ENCODE peak calls at places on chromosome 19, in four cellular contexts. One of them, this sample, is unnamed.

GRCh38 chr19:14475251-14476073 is at the start of gene PTGER1:
- DNase-seq in upper lobe of left lung: no peak
- DNase-seq in ovary: no peak
- DNase-seq in fibroblast of the aortic adventitia: peak
- DNase-seq in this sample: peak

GRCh38 chr19:1408300-1409203 is 1.2 kb downstream of the DAZAP1 start:
- DNase-seq in fibroblast of the aortic adventitia: peak
- DNase-seq in ovary: no peak
- DNase-seq in upper lobe of left lung: peak
- DNase-seq in this sample: peak

GRCh38 chr19:45767410-45767880 is 1.6 kb downstream of the SIX5 start:
- DNase-seq in ovary: peak
- DNase-seq in fibroblast of the aortic adventitia: peak
- DNase-seq in upper lobe of left lung: peak
- DNase-seq in this sample: no peak

GRCh38 chr19:46271488-46272197 is 25.2 kb upstream of the HIF3A start:
- DNase-seq in upper lobe of left lung: no peak
- DNase-seq in ovary: no peak
- DNase-seq in fibroblast of the aortic adventitia: peak
- DNase-seq in this sample: no peak

GRCh38 chr19:53908106-53908932 is 759 bp upstream of the CACNG7 start:
- DNase-seq in fibroblast of the aortic adventitia: peak
- DNase-seq in upper lobe of left lung: peak
- DNase-seq in ovary: peak
- DNase-seq in this sample: no peak

GRCh38 chr19:38149597-38149996 is 74.4 kb downstream of the DPF1 start:
- DNase-seq in fibroblast of the aortic adventitia: no peak
- DNase-seq in upper lobe of left lung: no peak
- DNase-seq in ovary: no peak
- DNase-seq in this sample: no peak

GRCh38 chr19:48963371-48964204 is 1.5 kb upstream of the FTL start:
- DNase-seq in fibroblast of the aortic adventitia: peak
- DNase-seq in ovary: peak
- DNase-seq in upper lobe of left lung: peak
- DNase-seq in this sample: peak

GRCh38 chr19:41998246-41999020 is 4.4 kb upstream of the ATP1A3 start:
- DNase-seq in upper lobe of left lung: peak
- DNase-seq in ovary: no peak
- DNase-seq in fibroblast of the aortic adventitia: peak
- DNase-seq in this sample: no peak

GRCh38 chr19:45152504-45153338 is 8.1 kb downstream of the NKPD1 start:
- DNase-seq in fibroblast of the aortic adventitia: peak
- DNase-seq in upper lobe of left lung: peak
- DNase-seq in ovary: peak
- DNase-seq in this sample: peak

GRCh38 chr19:16874250-16874977 is 14.4 kb upstream of the F2RL3 start:
- DNase-seq in fibroblast of the aortic adventitia: no peak
- DNase-seq in upper lobe of left lung: no peak
- DNase-seq in ovary: no peak
- DNase-seq in this sample: no peak

GRCh38 chr19:46367434-46367833 is 20.5 kb downstream of the PPP5C start:
- DNase-seq in ovary: no peak
- DNase-seq in fibroblast of the aortic adventitia: no peak
- DNase-seq in upper lobe of left lung: no peak
- DNase-seq in this sample: no peak

GRCh38 chr19:6694147-6694815 is 24.3 kb upstream of the TNFSF14 start:
- DNase-seq in fibroblast of the aortic adventitia: no peak
- DNase-seq in upper lobe of left lung: no peak
- DNase-seq in ovary: no peak
- DNase-seq in this sample: no peak

GRCh38 chr19:13040916-13041292 is 45.6 kb downstream of the NFIX start:
- DNase-seq in fibroblast of the aortic adventitia: no peak
- DNase-seq in ovary: no peak
- DNase-seq in upper lobe of left lung: peak
- DNase-seq in this sample: no peak

GRCh38 chr19:944171-944567 is 18.3 kb downstream of the ARID3A start:
- DNase-seq in fibroblast of the aortic adventitia: peak
- DNase-seq in ovary: peak
- DNase-seq in upper lobe of left lung: no peak
- DNase-seq in this sample: no peak

GRCh38 chr19:33441277-33441699 is 67.8 kb downstream of the CEBPG start:
- DNase-seq in fibroblast of the aortic adventitia: no peak
- DNase-seq in upper lobe of left lung: no peak
- DNase-seq in ovary: no peak
- DNase-seq in this sample: no peak

GRCh38 chr19:50713556-50714236 is 5.9 kb downstream of the SHANK1 start:
- DNase-seq in ovary: no peak
- DNase-seq in upper lobe of left lung: no peak
- DNase-seq in fibroblast of the aortic adventitia: no peak
- DNase-seq in this sample: no peak

GRCh38 chr19:10876459-10877240 is 5.3 kb downstream of the CARM1 start:
- DNase-seq in fibroblast of the aortic adventitia: no peak
- DNase-seq in upper lobe of left lung: no peak
- DNase-seq in ovary: no peak
- DNase-seq in this sample: no peak

GRCh38 chr19:12954150-12954962 is 2.7 kb downstream of the GADD45GIP1 start:
- DNase-seq in upper lobe of left lung: no peak
- DNase-seq in fibroblast of the aortic adventitia: no peak
- DNase-seq in ovary: no peak
- DNase-seq in this sample: no peak

GRCh38 chr19:54949412-54949811 is 2.1 kb upstream of the NLRP7 start:
- DNase-seq in upper lobe of left lung: no peak
- DNase-seq in ovary: no peak
- DNase-seq in fibroblast of the aortic adventitia: no peak
- DNase-seq in this sample: no peak

GRCh38 chr19:5154129-5154798 is 185.4 kb downstream of the KDM4B start:
- DNase-seq in ovary: no peak
- DNase-seq in upper lobe of left lung: no peak
- DNase-seq in fibroblast of the aortic adventitia: no peak
- DNase-seq in this sample: no peak

GRCh38 chr19:42285546-42285945 is 16.4 kb upstream of the PRR19 start:
- DNase-seq in fibroblast of the aortic adventitia: no peak
- DNase-seq in ovary: no peak
- DNase-seq in upper lobe of left lung: no peak
- DNase-seq in this sample: no peak

GRCh38 chr19:41657157-41657556 is 30.3 kb upstream of the CEACAM4 start:
- DNase-seq in fibroblast of the aortic adventitia: no peak
- DNase-seq in ovary: no peak
- DNase-seq in upper lobe of left lung: peak
- DNase-seq in this sample: peak

GRCh38 chr19:29495971-29496441 is 29.8 kb upstream of the VSTM2B start:
- DNase-seq in fibroblast of the aortic adventitia: no peak
- DNase-seq in upper lobe of left lung: peak
- DNase-seq in ovary: no peak
- DNase-seq in this sample: peak

GRCh38 chr19:45442927-45443461 is 19.3 kb upstream of the ERCC1 start:
- DNase-seq in fibroblast of the aortic adventitia: peak
- DNase-seq in upper lobe of left lung: peak
- DNase-seq in ovary: no peak
- DNase-seq in this sample: peak

GRCh38 chr19:9953802-9954542 is 17.7 kb upstream of the OLFM2 start:
- DNase-seq in ovary: no peak
- DNase-seq in upper lobe of left lung: no peak
- DNase-seq in fibroblast of the aortic adventitia: no peak
- DNase-seq in this sample: no peak

GRCh38 chr19:51139299-51140018 is 2.6 kb upstream of the SIGLEC7 start:
- DNase-seq in ovary: no peak
- DNase-seq in fibroblast of the aortic adventitia: no peak
- DNase-seq in upper lobe of left lung: peak
- DNase-seq in this sample: no peak

GRCh38 chr19:41552558-41552957 is 23.4 kb upstream of the CEACAM21 start:
- DNase-seq in ovary: no peak
- DNase-seq in upper lobe of left lung: no peak
- DNase-seq in fibroblast of the aortic adventitia: no peak
- DNase-seq in this sample: no peak

GRCh38 chr19:58361900-58362271 is 665 bp downstream of the ZNF497 start:
- DNase-seq in upper lobe of left lung: peak
- DNase-seq in ovary: no peak
- DNase-seq in fibroblast of the aortic adventitia: no peak
- DNase-seq in this sample: no peak

GRCh38 chr19:49335784-49336481 is 727 bp downstream of the CD37 start:
- DNase-seq in upper lobe of left lung: no peak
- DNase-seq in ovary: no peak
- DNase-seq in fibroblast of the aortic adventitia: no peak
- DNase-seq in this sample: no peak

GRCh38 chr19:45765365-45766292 is 3.4 kb downstream of the SIX5 start:
- DNase-seq in upper lobe of left lung: no peak
- DNase-seq in fibroblast of the aortic adventitia: no peak
- DNase-seq in ovary: peak
- DNase-seq in this sample: no peak

GRCh38 chr19:16769385-16769784 is 49.7 kb downstream of the NWD1 start:
- DNase-seq in ovary: no peak
- DNase-seq in upper lobe of left lung: no peak
- DNase-seq in fibroblast of the aortic adventitia: no peak
- DNase-seq in this sample: no peak

GRCh38 chr19:16261584-16262370 is 62.8 kb upstream of the KLF2 start:
- DNase-seq in upper lobe of left lung: peak
- DNase-seq in fibroblast of the aortic adventitia: no peak
- DNase-seq in ovary: no peak
- DNase-seq in this sample: no peak

GRCh38 chr19:49119411-49120324 is at the start of gene PPFIA3:
- DNase-seq in upper lobe of left lung: peak
- DNase-seq in ovary: peak
- DNase-seq in fibroblast of the aortic adventitia: peak
- DNase-seq in this sample: no peak

GRCh38 chr19:50384685-50385535 is 763 bp downstream of the POLD1 start:
- DNase-seq in ovary: no peak
- DNase-seq in fibroblast of the aortic adventitia: no peak
- DNase-seq in upper lobe of left lung: no peak
- DNase-seq in this sample: no peak

GRCh38 chr19:21603431-21604153 is 98.2 kb downstream of the ZNF429 start:
- DNase-seq in fibroblast of the aortic adventitia: no peak
- DNase-seq in upper lobe of left lung: no peak
- DNase-seq in ovary: no peak
- DNase-seq in this sample: no peak

GRCh38 chr19:11887247-11887617 is 350 bp upstream of the ZNF69 start:
- DNase-seq in ovary: no peak
- DNase-seq in fibroblast of the aortic adventitia: no peak
- DNase-seq in upper lobe of left lung: no peak
- DNase-seq in this sample: no peak

GRCh38 chr19:11890634-11891033 is 3.1 kb downstream of the ZNF69 start:
- DNase-seq in ovary: no peak
- DNase-seq in upper lobe of left lung: no peak
- DNase-seq in fibroblast of the aortic adventitia: no peak
- DNase-seq in this sample: no peak

GRCh38 chr19:11887618-11888531 is at the start of gene ZNF69:
- DNase-seq in ovary: peak
- DNase-seq in fibroblast of the aortic adventitia: peak
- DNase-seq in upper lobe of left lung: peak
- DNase-seq in this sample: peak
- TF ChIP-seq CTCF in ovary: no peak
- TF ChIP-seq CTCF in fibroblast of the aortic adventitia: peak
- TF ChIP-seq CTCF in upper lobe of left lung: peak
- TF ChIP-seq CTCF in this sample: no peak

DNA sequence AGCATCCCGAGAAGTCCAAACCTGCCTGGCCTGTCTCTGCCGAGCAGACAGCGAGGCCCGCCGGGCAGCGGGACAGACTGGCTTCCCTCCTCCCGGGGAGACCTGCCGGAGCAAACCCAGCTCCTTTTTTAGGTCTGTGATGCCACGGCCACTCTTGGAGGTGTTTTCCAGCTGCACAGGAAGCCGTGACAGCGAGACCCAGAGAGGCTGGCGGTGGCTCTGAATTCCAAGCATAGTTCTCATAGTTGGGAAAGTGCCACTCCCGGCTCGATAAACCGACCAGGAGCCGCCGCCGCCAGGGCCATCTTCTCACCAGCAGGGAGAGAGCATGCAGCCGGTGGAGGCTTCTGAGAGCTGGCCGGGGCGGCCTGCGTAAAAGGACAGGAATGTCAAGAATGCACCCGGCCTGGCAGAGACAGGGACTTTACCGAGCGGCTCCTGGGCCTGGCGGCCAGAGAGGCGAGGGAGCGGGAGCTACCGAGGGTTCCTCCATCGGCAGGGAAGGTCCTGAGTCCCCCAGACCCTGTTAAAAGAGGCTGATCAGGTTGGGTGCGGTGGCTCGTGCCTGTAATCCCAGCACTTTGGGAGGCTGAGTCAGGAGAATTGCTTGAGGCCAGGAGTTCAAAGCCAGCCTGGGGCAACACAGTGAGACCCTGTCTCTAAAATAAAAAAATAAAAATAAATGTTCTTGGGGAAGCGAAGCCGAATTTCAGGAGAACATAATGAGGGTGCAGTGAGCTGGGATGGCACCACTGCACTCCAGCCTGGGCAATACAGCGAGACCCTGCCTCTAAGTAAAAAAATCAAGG is 64.9 kb downstream of the GADD45B start:
- DNase-seq in upper lobe of left lung: peak
- DNase-seq in ovary: peak
- DNase-seq in fibroblast of the aortic adventitia: peak
- DNase-seq in this sample: no peak
- TF ChIP-seq CTCF in upper lobe of left lung: peak
- TF ChIP-seq CTCF in ovary: peak
- TF ChIP-seq CTCF in fibroblast of the aortic adventitia: peak
- TF ChIP-seq CTCF in this sample: no peak

DNA sequence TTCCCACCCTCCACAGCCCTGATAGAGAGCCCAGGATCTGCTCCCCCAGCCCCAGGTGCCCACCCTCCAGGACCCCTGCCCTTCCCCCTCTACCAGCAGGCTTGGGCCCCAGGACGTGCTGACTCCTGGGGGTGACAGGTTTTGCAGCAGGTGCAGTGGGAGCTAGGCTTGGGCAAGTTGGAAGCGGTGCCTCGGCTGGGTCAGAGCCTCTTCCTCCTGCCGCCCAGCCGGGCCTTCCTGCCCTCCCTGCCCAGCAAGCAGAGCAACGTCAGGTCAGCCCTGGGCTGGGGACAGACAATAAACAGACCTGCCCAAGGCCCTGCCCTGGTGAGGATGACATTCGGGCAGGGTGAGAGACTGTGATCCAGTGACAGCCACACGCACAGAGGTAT is 9.2 kb upstream of the NCCRP1 start:
- DNase-seq in fibroblast of the aortic adventitia: no peak
- DNase-seq in upper lobe of left lung: no peak
- DNase-seq in ovary: no peak
- DNase-seq in this sample: no peak
- TF ChIP-seq CTCF in fibroblast of the aortic adventitia: no peak
- TF ChIP-seq CTCF in upper lobe of left lung: no peak
- TF ChIP-seq CTCF in ovary: no peak
- TF ChIP-seq CTCF in this sample: peak

GRCh38 chr19:31100945-31101344 is 248.3 kb downstream of the TSHZ3 start:
- DNase-seq in fibroblast of the aortic adventitia: no peak
- DNase-seq in upper lobe of left lung: no peak
- DNase-seq in ovary: no peak
- DNase-seq in this sample: no peak

GRCh38 chr19:31096047-31096446 is 253.2 kb downstream of the TSHZ3 start:
- DNase-seq in ovary: no peak
- DNase-seq in upper lobe of left lung: no peak
- DNase-seq in fibroblast of the aortic adventitia: no peak
- DNase-seq in this sample: no peak

GRCh38 chr19:31102674-31103073 is 246.6 kb downstream of the TSHZ3 start:
- DNase-seq in ovary: no peak
- DNase-seq in upper lobe of left lung: no peak
- DNase-seq in fibroblast of the aortic adventitia: no peak
- DNase-seq in this sample: no peak

GRCh38 chr19:31096930-31097329 is 252.3 kb downstream of the TSHZ3 start:
- DNase-seq in upper lobe of left lung: no peak
- DNase-seq in ovary: no peak
- DNase-seq in fibroblast of the aortic adventitia: peak
- DNase-seq in this sample: no peak

GRCh38 chr19:31099470-31100190 is 249.6 kb downstream of the TSHZ3 start:
- DNase-seq in upper lobe of left lung: no peak
- DNase-seq in fibroblast of the aortic adventitia: peak
- DNase-seq in ovary: no peak
- DNase-seq in this sample: no peak
- TF ChIP-seq CTCF in upper lobe of left lung: no peak
- TF ChIP-seq CTCF in fibroblast of the aortic adventitia: no peak
- TF ChIP-seq CTCF in ovary: no peak
- TF ChIP-seq CTCF in this sample: no peak

This sample was measured in natural killer cell.